ENCODE peak calls at places on chromosomes 6 and 20, in four cellular contexts. G, H, I and B are unnamed samples.
A peak's percentile ranks its signal among the peaks of the same experiment; 100 is the strongest.

GRCh38 chr20:63074631-63075030 is 67.9 kb upstream of the BHLHE23 start:
- DNase-seq in H (no peak), I (no peak), G (no peak), B (no peak)

GRCh38 chr20:1848378-1848777 is 46.8 kb upstream of the SIRPA start:
- DNase-seq in H (no peak), G (no peak), I (no peak), B (no peak)

GRCh38 chr6:145544514-145544913 is 190.8 kb downstream of the EPM2A start:
- DNase-seq in H (peak; percentile 10), I (no peak), G (no peak), B (no peak)

GRCh38 chr6:168737481-168737880 is 296.5 kb downstream of the SMOC2 start:
- DNase-seq in H (peak; percentile 4), G (no peak), I (peak; percentile 18), B (no peak)

GRCh38 chr20:4299250-4299649 is 283.9 kb upstream of the RNF24 start:
- DNase-seq in G (no peak), I (no peak), H (no peak), B (no peak)

GRCh38 chr6:156976144-156977088 is 199.2 kb downstream of the ARID1B start:
- DNase-seq in G (no peak), H (peak; percentile 67), I (no peak), B (no peak)

GRCh38 chr6:25027221-25027916 is 91.6 kb upstream of the RIPOR2 start:
- DNase-seq in G (no peak), I (no peak), H (no peak), B (peak; percentile 51)

GRCh38 chr6:168193816-168194701 is 115.0 kb upstream of the FRMD1 start:
- DNase-seq in G (no peak), H (no peak), I (peak; percentile 60), B (no peak)

GRCh38 chr6:141521440-141521839 is 611.3 kb upstream of the GJE1 start:
- DNase-seq in I (no peak), H (peak; percentile 3), G (peak; percentile 24), B (no peak)

GRCh38 chr6:12968839-12969558 is 252.4 kb downstream of the PHACTR1 start:
- DNase-seq in H (no peak), G (no peak), I (no peak), B (no peak)

GRCh38 chr6:89623749-89624148 is 14.8 kb downstream of the LYRM2 start:
- DNase-seq in I (no peak), H (no peak), G (no peak), B (no peak)

GRCh38 chr20:59145926-59146800 is 17.5 kb upstream of the ZNF831 start:
- DNase-seq in I (no peak), H (no peak), G (no peak), B (no peak)

GRCh38 chr20:32155017-32155965 is 45.8 kb downstream of the TM9SF4 start:
- DNase-seq in G (peak; percentile 87), H (peak; percentile 83), I (peak; percentile 67), B (no peak)

GRCh38 chr20:25073544-25073943 is 8.4 kb downstream of the VSX1 start:
- DNase-seq in H (no peak), I (no peak), G (no peak), B (no peak)

GRCh38 chr6:126535585-126535984 is 195.7 kb downstream of the CENPW start:
- DNase-seq in I (no peak), G (no peak), H (no peak), B (no peak)

GRCh38 chr6:146041282-146041681 is 12.4 kb downstream of the GRM1 start:
- DNase-seq in H (peak; percentile 36), G (peak; percentile 40), I (peak; percentile 33), B (no peak)

GRCh38 chr6:85192596-85192995 is 257.3 kb upstream of the NT5E start:
- DNase-seq in G (no peak), H (no peak), I (no peak), B (no peak)

GRCh38 chr6:90005048-90005827 is 111.0 kb downstream of the GJA10 start:
- DNase-seq in G (no peak), I (no peak), H (no peak), B (no peak)

GRCh38 chr6:134245041-134245440 is 72.9 kb downstream of the SGK1 start:
- DNase-seq in I (no peak), G (no peak), H (peak; percentile 44), B (no peak)

GRCh38 chr6:72623808-72624207 is 1.9 kb downstream of the KCNQ5 start:
- DNase-seq in H (peak; percentile 40), I (no peak), G (no peak), B (no peak)

GRCh38 chr6:22295145-22295544 is 1.7 kb downstream of the PRL start:
- DNase-seq in I (no peak), H (no peak), G (no peak), B (no peak)

GRCh38 chr20:40930561-40930960 is 98.1 kb upstream of the TOP1 start:
- DNase-seq in G (no peak), H (no peak), I (no peak), B (no peak)

GRCh38 chr20:40932436-40932835 is 96.2 kb upstream of the TOP1 start:
- DNase-seq in H (no peak), G (no peak), I (no peak), B (no peak)

GRCh38 chr20:40938020-40938419 is 90.6 kb upstream of the TOP1 start:
- DNase-seq in I (no peak), H (no peak), G (no peak), B (no peak)

GRCh38 chr20:40931348-40932044 is 97.1 kb upstream of the TOP1 start:
- DNase-seq in G (no peak), H (no peak), I (no peak), B (no peak)

DNA sequence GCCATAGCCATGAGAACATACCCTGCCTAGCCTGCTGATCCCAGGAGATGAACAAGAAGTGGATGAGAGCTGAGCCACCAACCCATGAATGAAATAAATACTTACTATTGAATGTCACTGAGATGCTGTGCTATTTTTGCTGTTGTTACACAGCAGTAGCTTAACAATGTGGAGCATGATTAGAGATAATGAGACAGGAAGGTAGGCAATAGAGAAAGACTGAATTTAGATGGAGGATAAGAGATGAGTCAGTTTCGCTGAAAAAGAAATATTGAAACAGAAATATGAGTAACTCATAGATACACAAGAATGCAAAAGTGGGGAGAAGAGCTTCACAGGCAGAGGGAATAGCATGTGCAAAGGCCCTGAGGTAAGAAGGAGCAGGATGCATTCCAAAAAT is 94.9 kb upstream of the TOP1 start:
- DNase-seq in G (no peak), H (no peak), I (no peak), B (no peak)
- H3K4me1 ChIP-seq in G (no peaks in the 10 kb centered on the region), H (no peaks in the 10 kb centered on the region), I (no peaks in the 10 kb centered on the region), B (no peaks in the 10 kb centered on the region)

GRCh38 chr6:108156180-108156937 is 9.5 kb upstream of the NR2E1 start:
- DNase-seq in G (no peak), H (peak; percentile 27), I (peak; percentile 6), B (no peak)
- TF ChIP-seq EZH2 in G (no peak), H (no peak), I (no peak), B (no peak)

GRCh38 chr20:46400828-46401477 is 5.5 kb downstream of the ELMO2 start:
- DNase-seq in G (peak; percentile 32), I (no peak), H (peak; percentile 74), B (no peak)

GRCh38 chr20:46400253-46400652 is 6.2 kb downstream of the ELMO2 start:
- DNase-seq in H (peak; percentile 86), I (no peak), G (peak; percentile 40), B (peak; percentile 43)

GRCh38 chr20:46401478-46401860 is 4.9 kb downstream of the ELMO2 start:
- DNase-seq in G (no peak), I (no peak), H (no peak), B (no peak)

GRCh38 chr20:46398963-46399362 is 7.5 kb downstream of the ELMO2 start:
- DNase-seq in G (no peak), H (no peak), I (no peak), B (no peak)

DNA sequence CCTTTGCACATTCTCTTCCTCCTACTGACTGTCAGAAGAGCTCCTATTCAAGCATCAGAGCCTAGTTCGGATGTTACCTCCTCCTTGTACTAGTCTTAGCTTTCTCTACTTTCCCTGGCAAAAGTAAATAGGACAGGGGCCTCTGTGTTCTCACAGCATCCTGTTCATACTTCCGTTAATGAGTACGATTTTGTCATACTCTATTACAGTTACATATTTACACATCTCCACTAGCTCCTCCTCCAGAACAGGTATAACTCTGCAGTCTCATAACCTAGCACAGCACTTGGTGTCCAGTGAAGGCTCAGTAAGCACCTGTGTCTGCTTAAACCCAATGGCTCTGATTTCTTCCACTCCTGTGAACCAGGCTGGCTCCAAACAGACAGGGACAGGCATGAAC is 7.0 kb downstream of the ELMO2 start:
- DNase-seq in G (no peak), H (no peak), I (no peak), B (no peak)
- H3K4me1 ChIP-seq in G (peaks cover 28% of the 10 kb centered on the region), H (peaks cover 43% of the 10 kb centered on the region), I (peaks cover 39% of the 10 kb centered on the region), B (peaks cover 10% of the 10 kb centered on the region)

DNA sequence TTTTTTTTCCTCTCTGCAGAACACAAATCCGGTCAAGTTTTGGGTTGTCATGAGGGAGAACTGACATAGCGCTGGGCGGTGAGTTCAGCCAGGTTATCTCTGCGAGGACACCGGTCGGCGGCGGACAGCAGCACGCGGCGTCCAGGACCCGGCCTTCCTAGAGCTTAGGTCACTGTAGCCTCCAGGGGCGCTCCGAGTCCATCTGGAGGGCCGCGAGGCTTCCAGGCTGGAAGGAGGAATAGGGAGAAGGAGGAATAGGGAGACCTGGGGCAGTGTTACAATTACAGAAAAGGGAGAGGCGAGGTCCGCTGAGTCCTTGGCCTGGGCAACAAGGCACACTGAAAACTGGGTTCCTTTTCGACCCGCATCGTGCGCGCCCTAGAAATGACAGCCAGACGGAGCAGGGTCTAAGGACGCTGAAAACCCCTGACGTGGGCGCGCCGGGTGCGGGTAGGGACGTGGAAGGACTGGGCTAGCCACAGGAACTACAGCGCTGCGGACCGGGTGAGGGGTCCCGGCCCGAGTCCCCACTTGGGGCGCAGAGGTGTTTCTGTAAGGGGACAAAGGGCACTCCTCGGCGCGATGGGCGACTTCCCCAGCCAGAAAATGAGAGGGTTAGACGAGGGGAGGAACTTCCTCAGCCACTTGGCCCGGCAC is 536 bp upstream of the FNDC1 start:
- DNase-seq in I (peak; percentile 11), H (peak; percentile 23), G (peak; percentile 42), B (no peak)
- TF ChIP-seq EZH2 in I (no peak), H (no peak), G (peak; percentile 24), B (no peak)

DNA sequence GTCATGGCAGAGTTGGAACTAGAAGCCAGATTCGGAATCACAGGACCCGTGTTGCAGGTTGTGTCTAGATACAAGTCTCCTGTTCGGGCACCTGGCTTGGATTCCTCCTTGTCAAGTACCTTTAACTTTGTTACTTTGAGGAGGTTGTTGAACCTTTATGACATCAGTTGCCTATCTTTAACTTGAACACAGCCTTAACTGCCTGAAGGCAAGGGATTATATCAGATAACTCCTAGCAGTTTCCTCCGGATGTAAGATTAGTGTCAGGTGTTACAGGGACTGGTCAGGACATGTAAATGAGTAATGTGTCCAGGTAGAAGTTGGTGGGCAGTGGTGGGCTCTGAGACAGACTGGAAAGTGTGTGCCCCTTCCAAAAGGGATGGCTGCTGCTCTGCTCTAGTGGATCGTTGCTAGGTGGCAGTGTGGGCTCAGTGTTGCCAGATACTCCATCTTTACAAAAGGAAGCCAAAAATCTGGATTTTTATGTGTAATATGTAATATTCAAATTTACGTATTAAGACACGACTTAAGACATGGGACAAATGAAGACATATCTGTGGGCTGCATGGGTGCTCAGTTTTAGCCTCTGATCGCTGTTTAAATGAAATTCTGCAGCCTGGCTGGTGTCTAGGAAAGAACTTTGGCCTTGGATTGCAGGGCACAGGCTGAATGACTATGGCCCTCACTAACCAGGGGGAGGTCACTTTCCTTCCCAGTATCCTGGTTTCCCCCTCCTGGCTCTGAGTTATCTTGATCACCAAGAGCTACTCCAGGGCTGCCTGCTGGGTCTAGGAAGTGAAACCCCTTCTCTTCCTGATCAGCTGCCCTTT is 27.1 kb downstream of the CHMP4B start:
- DNase-seq in G (no peak), H (no peak), I (no peak), B (no peak)
- H3K4me1 ChIP-seq in G (peaks cover 17% of the 10 kb centered on the region), H (peaks cover 6% of the 10 kb centered on the region), I (peaks cover 59% of the 10 kb centered on the region), B (peaks cover 21% of the 10 kb centered on the region)

GRCh38 chr6:11900662-11901598 is 111.2 kb upstream of the HIVEP1 start:
- DNase-seq in G (no peak), H (no peak), I (no peak), B (no peak)
- TF ChIP-seq EZH2 in G (no peak), H (no peak), I (no peak), B (no peak)

GRCh38 chr6:111852704-111853103 is 20.5 kb downstream of the FYN start:
- DNase-seq in G (no peak), I (peak; percentile 45), H (peak; percentile 74), B (no peak)
- H3K4me1 ChIP-seq in G (no peaks in the 10 kb centered on the region), I (peaks cover 21% of the 10 kb centered on the region), H (peaks cover 16% of the 10 kb centered on the region), B (no peaks in the 10 kb centered on the region)